ENCODE peak calls at places on chromosomes 6 and 20, in six cellular contexts. R is GM13976; M is lung microvascular endothelial cell; B is stimulated activated CD4-positive, alpha-beta T cell treated with anti-CD3 and anti-CD28 coated beads, Interleukin-1b, Interleukin-23, amount 100 ng/mL, for 24 hours; T is natural killer cell; E is BJ. H is an unnamed sample.

GRCh38 chr6:107330190-107330589 is 129.2 kb downstream of the PDSS2 start:
- DNase-seq in R (peak), M (no peak), B (no peak), T (no peak), E (no peak), H (no peak)

GRCh38 chr20:50335105-50335504 is 144.5 kb downstream of the CEBPB start:
- DNase-seq in R (no peak), M (peak), B (no peak), T (no peak), E (no peak), H (no peak)

GRCh38 chr20:22453244-22454080 is 130.9 kb downstream of the FOXA2 start:
- DNase-seq in R (no peak), M (peak), B (no peak), T (no peak), E (no peak), H (no peak)

GRCh38 chr6:46254331-46254730 is 83.6 kb upstream of the ENPP5 start:
- DNase-seq in R (no peak), M (no peak), B (no peak), T (no peak), E (no peak), H (no peak)

GRCh38 chr6:98871057-98871456 is 36.7 kb downstream of the POU3F2 start:
- DNase-seq in R (no peak), M (no peak), B (no peak), T (no peak), E (peak), H (no peak)

GRCh38 chr6:40387871-40388264 is 199.3 kb downstream of the LRFN2 start:
- DNase-seq in R (no peak), M (no peak), B (no peak), T (no peak), E (no peak), H (no peak)

GRCh38 chr6:27836783-27837635 is 75.2 kb downstream of the OR2B2 start:
- DNase-seq in R (peak), M (peak), B (no peak), T (peak), E (peak), H (peak)

GRCh38 chr6:87483929-87484328 is 11.2 kb downstream of the SLC35A1 start:
- DNase-seq in R (no peak), M (peak), B (no peak), T (no peak), E (peak), H (no peak)

GRCh38 chr6:23081701-23082100 is 512.3 kb downstream of the HDGFL1 start:
- DNase-seq in R (no peak), M (no peak), B (no peak), T (no peak), E (no peak), H (no peak)

GRCh38 chr6:136723780-136724179 is 68.5 kb downstream of the MAP3K5 start:
- DNase-seq in R (no peak), M (no peak), B (no peak), T (peak), E (no peak), H (no peak)

GRCh38 chr6:165782812-165783211 is 119.8 kb upstream of the PDE10A start:
- DNase-seq in R (no peak), M (no peak), B (no peak), T (no peak), E (no peak), H (no peak)

GRCh38 chr6:20186981-20187380 is 25.3 kb downstream of the MBOAT1 start:
- DNase-seq in R (no peak), M (no peak), B (no peak), T (no peak), E (peak), H (no peak)

GRCh38 chr20:45275327-45275726 is 21.0 kb upstream of the SLPI start:
- DNase-seq in R (no peak), M (no peak), B (no peak), T (no peak), E (no peak), H (no peak)

GRCh38 chr20:20457392-20458126 is 89.7 kb downstream of the INSM1 start:
- DNase-seq in R (no peak), M (no peak), B (no peak), T (no peak), E (no peak), H (no peak)

GRCh38 chr6:112258636-112259336 is 4.4 kb upstream of the LAMA4 start:
- DNase-seq in R (no peak), M (no peak), B (no peak), T (no peak), E (no peak), H (no peak)

GRCh38 chr20:8156603-8157079 is 24.6 kb downstream of the PLCB1 start:
- DNase-seq in R (no peak), M (peak), B (no peak), T (no peak), E (no peak), H (no peak)

GRCh38 chr6:107624541-107624940 is 134.6 kb downstream of the SOBP start:
- DNase-seq in R (no peak), M (peak), B (no peak), T (no peak), E (no peak), H (no peak)

GRCh38 chr6:43096451-43097097 is 20.5 kb downstream of the PTK7 start:
- DNase-seq in R (no peak), M (peak), B (no peak), T (no peak), E (peak), H (peak)

GRCh38 chr6:108731229-108731565 is 117.0 kb upstream of the ARMC2 start:
- DNase-seq in R (no peak), M (no peak), B (no peak), T (no peak), E (no peak), H (no peak)

GRCh38 chr6:126312013-126312665 is 27.8 kb upstream of the CENPW start:
- DNase-seq in R (peak), M (peak), B (no peak), T (no peak), E (no peak), H (no peak)

GRCh38 chr6:160455484-160456213 is 107.5 kb downstream of the SLC22A3 start:
- DNase-seq in R (peak), M (peak), B (peak), T (peak), E (peak), H (no peak)

GRCh38 chr6:27188885-27189418 is 58.5 kb upstream of the PRSS16 start:
- DNase-seq in R (peak), M (peak), B (no peak), T (peak), E (peak), H (peak)

GRCh38 chr6:73285674-73286283 is 22.8 kb upstream of the KHDC1 start:
- DNase-seq in R (no peak), M (peak), B (no peak), T (no peak), E (no peak), H (no peak)

GRCh38 chr20:38156280-38156679 is 8.8 kb downstream of the TGM2 start:
- DNase-seq in R (no peak), M (no peak), B (no peak), T (no peak), E (no peak), H (no peak)

GRCh38 chr20:25580711-25581110 is 4.6 kb downstream of the NINL start:
- DNase-seq in R (no peak), M (no peak), B (no peak), T (no peak), E (no peak), H (no peak)

GRCh38 chr6:41503841-41504525 is 42.2 kb upstream of the FOXP4 start:
- DNase-seq in R (peak), M (peak), B (peak), T (no peak), E (no peak), H (no peak)

GRCh38 chr6:144667517-144667916 is 382.4 kb downstream of the UTRN start:
- DNase-seq in R (no peak), M (no peak), B (no peak), T (no peak), E (no peak), H (no peak)

GRCh38 chr6:137352859-137353258 is 133.7 kb upstream of the IFNGR1 start:
- DNase-seq in R (no peak), M (no peak), B (no peak), T (no peak), E (no peak), H (no peak)

H was measured in NCI-H1048.